ENCODE peak calls at places on chromosomes 3 and 15, in five cellular contexts. One of them, this sample, is unnamed.

GRCh38 chr3:155046935-155047334 is 33.2 kb upstream of the MME start:
- DNase-seq in HepG2: no peak
- DNase-seq in GM12878: no peak
- DNase-seq in K562: no peak
- DNase-seq in WTC11: no peak
- DNase-seq in this sample: no peak

GRCh38 chr3:78754066-78754743 is 1013.6 kb downstream of the ROBO1 start:
- DNase-seq in K562: no peak
- DNase-seq in WTC11: no peak
- DNase-seq in GM12878: no peak
- DNase-seq in HepG2: peak
- DNase-seq in this sample: no peak

GRCh38 chr15:56042982-56043980 is 49.9 kb upstream of the NEDD4 start:
- DNase-seq in K562: no peak
- DNase-seq in GM12878: peak
- DNase-seq in HepG2: peak
- DNase-seq in WTC11: no peak
- DNase-seq in this sample: no peak

GRCh38 chr3:55518451-55518850 is 31.3 kb upstream of the WNT5A start:
- DNase-seq in GM12878: no peak
- DNase-seq in WTC11: no peak
- DNase-seq in HepG2: no peak
- DNase-seq in K562: no peak
- DNase-seq in this sample: no peak

GRCh38 chr3:39933986-39934693 is 124.7 kb downstream of the MYRIP start:
- DNase-seq in HepG2: no peak
- DNase-seq in GM12878: no peak
- DNase-seq in K562: no peak
- DNase-seq in WTC11: no peak
- DNase-seq in this sample: no peak

GRCh38 chr15:70854669-70854976 is 666 bp upstream of the LARP6 start:
- DNase-seq in K562: no peak
- DNase-seq in WTC11: no peak
- DNase-seq in HepG2: no peak
- DNase-seq in GM12878: no peak
- DNase-seq in this sample: peak

GRCh38 chr3:102098130-102098885 is 249.0 kb downstream of the NFKBIZ start:
- DNase-seq in GM12878: no peak
- DNase-seq in HepG2: no peak
- DNase-seq in WTC11: no peak
- DNase-seq in K562: no peak
- DNase-seq in this sample: no peak

GRCh38 chr15:58549780-58550064 is 117.9 kb downstream of the LIPC start:
- DNase-seq in K562: no peak
- DNase-seq in GM12878: no peak
- DNase-seq in WTC11: no peak
- DNase-seq in HepG2: no peak
- DNase-seq in this sample: no peak

GRCh38 chr3:134797080-134797801 is 2.2 kb downstream of the EPHB1 start:
- DNase-seq in K562: no peak
- DNase-seq in GM12878: no peak
- DNase-seq in HepG2: no peak
- DNase-seq in WTC11: peak
- DNase-seq in this sample: no peak

GRCh38 chr3:13595001-13595421 is 46.1 kb downstream of the FBLN2 start:
- DNase-seq in WTC11: no peak
- DNase-seq in GM12878: no peak
- DNase-seq in HepG2: no peak
- DNase-seq in K562: no peak
- DNase-seq in this sample: no peak

GRCh38 chr3:30530084-30530483 is 76.3 kb upstream of the TGFBR2 start:
- DNase-seq in WTC11: no peak
- DNase-seq in HepG2: no peak
- DNase-seq in K562: no peak
- DNase-seq in GM12878: no peak
- DNase-seq in this sample: no peak

GRCh38 chr15:54462511-54462913 is 484.3 kb downstream of the UNC13C start:
- DNase-seq in HepG2: no peak
- DNase-seq in K562: no peak
- DNase-seq in GM12878: no peak
- DNase-seq in WTC11: no peak
- DNase-seq in this sample: no peak

GRCh38 chr15:61299060-61299763 is 70.1 kb upstream of the RORA start:
- DNase-seq in K562: no peak
- DNase-seq in GM12878: no peak
- DNase-seq in HepG2: no peak
- DNase-seq in WTC11: no peak
- DNase-seq in this sample: no peak

GRCh38 chr3:177459397-177459796 is 262.1 kb upstream of the TBL1XR1 start:
- DNase-seq in GM12878: no peak
- DNase-seq in HepG2: no peak
- DNase-seq in K562: no peak
- DNase-seq in WTC11: no peak
- DNase-seq in this sample: no peak

GRCh38 chr3:45958333-45958791 is 15.1 kb downstream of the CXCR6 start:
- DNase-seq in K562: no peak
- DNase-seq in GM12878: no peak
- DNase-seq in WTC11: no peak
- DNase-seq in HepG2: no peak
- DNase-seq in this sample: no peak

GRCh38 chr15:87902772-87903388 is 353.7 kb downstream of the NTRK3 start:
- DNase-seq in GM12878: no peak
- DNase-seq in K562: no peak
- DNase-seq in WTC11: no peak
- DNase-seq in HepG2: no peak
- DNase-seq in this sample: no peak

GRCh38 chr15:70559223-70559823 is 204.0 kb downstream of the UACA start:
- DNase-seq in GM12878: no peak
- DNase-seq in K562: no peak
- DNase-seq in WTC11: no peak
- DNase-seq in HepG2: no peak
- DNase-seq in this sample: no peak

GRCh38 chr3:46999516-47000197 is 20.2 kb downstream of the NBEAL2 start:
- DNase-seq in WTC11: no peak
- DNase-seq in K562: no peak
- DNase-seq in HepG2: no peak
- DNase-seq in GM12878: no peak
- DNase-seq in this sample: no peak

GRCh38 chr15:87671289-87671688 is 585.2 kb downstream of the NTRK3 start:
- DNase-seq in GM12878: no peak
- DNase-seq in K562: peak
- DNase-seq in WTC11: no peak
- DNase-seq in HepG2: no peak
- DNase-seq in this sample: no peak

GRCh38 chr15:63553388-63553791 is 43.8 kb upstream of the FBXL22 start:
- DNase-seq in GM12878: no peak
- DNase-seq in WTC11: no peak
- DNase-seq in HepG2: no peak
- DNase-seq in K562: no peak
- DNase-seq in this sample: no peak

GRCh38 chr15:51135276-51135675 is 40.6 kb upstream of the TNFAIP8L3 start:
- DNase-seq in WTC11: no peak
- DNase-seq in HepG2: no peak
- DNase-seq in GM12878: no peak
- DNase-seq in K562: no peak
- DNase-seq in this sample: no peak

GRCh38 chr3:37668831-37669610 is 192.7 kb upstream of the CTDSPL start:
- DNase-seq in K562: no peak
- DNase-seq in HepG2: no peak
- DNase-seq in GM12878: no peak
- DNase-seq in WTC11: no peak
- DNase-seq in this sample: no peak

GRCh38 chr3:103873897-103874545 is 1439.2 kb downstream of the ZPLD1 start:
- DNase-seq in WTC11: no peak
- DNase-seq in K562: no peak
- DNase-seq in HepG2: no peak
- DNase-seq in GM12878: no peak
- DNase-seq in this sample: no peak

GRCh38 chr3:46350262-46350565 is 3.7 kb upstream of the CCR2 start:
- DNase-seq in HepG2: no peak
- DNase-seq in K562: no peak
- DNase-seq in WTC11: no peak
- DNase-seq in GM12878: no peak
- DNase-seq in this sample: no peak

GRCh38 chr15:92709064-92709463 is 53.5 kb upstream of the FAM174B start:
- DNase-seq in HepG2: no peak
- DNase-seq in GM12878: no peak
- DNase-seq in WTC11: no peak
- DNase-seq in K562: no peak
- DNase-seq in this sample: no peak

GRCh38 chr15:27490867-27491595 is 520.0 kb downstream of the GABRG3 start:
- DNase-seq in WTC11: no peak
- DNase-seq in GM12878: no peak
- DNase-seq in K562: no peak
- DNase-seq in HepG2: no peak
- DNase-seq in this sample: no peak

GRCh38 chr3:169215953-169216352 is 447.6 kb downstream of the MECOM start:
- DNase-seq in HepG2: no peak
- DNase-seq in GM12878: no peak
- DNase-seq in WTC11: no peak
- DNase-seq in K562: no peak
- DNase-seq in this sample: no peak

GRCh38 chr3:169215461-169215860 is 448.1 kb downstream of the MECOM start:
- DNase-seq in K562: no peak
- DNase-seq in GM12878: no peak
- DNase-seq in HepG2: no peak
- DNase-seq in WTC11: no peak
- DNase-seq in this sample: no peak

GRCh38 chr3:169218314-169218983 is 445.1 kb downstream of the MECOM start:
- DNase-seq in K562: peak
- DNase-seq in HepG2: peak
- DNase-seq in WTC11: peak
- DNase-seq in GM12878: no peak
- DNase-seq in this sample: no peak
- TF ChIP-seq ESRRA in K562: no peak
- TF ChIP-seq ESRRA in HepG2: no peak
- TF ChIP-seq ESRRA in WTC11: no peak
- TF ChIP-seq ESRRA in GM12878: no peak
- TF ChIP-seq ESRRA in this sample: no peak

DNA sequence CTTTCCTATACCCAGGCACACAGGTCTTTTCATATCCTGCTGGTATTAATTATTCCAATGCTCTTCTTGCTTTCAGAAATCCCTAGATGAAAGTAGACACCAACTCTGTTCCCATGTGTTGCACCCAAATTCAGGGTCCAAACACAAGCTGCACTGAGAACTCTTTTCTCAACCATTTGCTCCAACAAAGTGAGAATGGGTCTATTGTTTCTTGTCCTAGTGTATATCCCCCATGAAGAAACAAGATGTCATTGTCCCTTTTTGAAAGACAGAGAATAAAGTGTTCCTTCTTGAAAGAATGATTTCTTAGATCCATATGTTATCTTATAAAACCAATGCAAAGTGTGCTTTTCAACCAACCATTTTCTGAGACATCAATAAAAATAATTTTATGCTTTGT is 353.7 kb downstream of the CNTN6 start:
- DNase-seq in K562: no peak
- DNase-seq in GM12878: no peak
- DNase-seq in WTC11: no peak
- DNase-seq in HepG2: no peak
- DNase-seq in this sample: no peak
- TF ChIP-seq ESRRA in K562: no peak
- TF ChIP-seq ESRRA in GM12878: no peak
- TF ChIP-seq ESRRA in WTC11: no peak
- TF ChIP-seq ESRRA in HepG2: no peak
- TF ChIP-seq ESRRA in this sample: no peak

GRCh38 chr3:171365489-171365888 is 94.7 kb downstream of the TNIK start:
- DNase-seq in WTC11: no peak
- DNase-seq in GM12878: no peak
- DNase-seq in HepG2: no peak
- DNase-seq in K562: no peak
- DNase-seq in this sample: no peak
- TF ChIP-seq ESRRA in WTC11: no peak
- TF ChIP-seq ESRRA in GM12878: no peak
- TF ChIP-seq ESRRA in HepG2: no peak
- TF ChIP-seq ESRRA in K562: no peak
- TF ChIP-seq ESRRA in this sample: no peak

GRCh38 chr3:127102587-127102986 is 90.3 kb upstream of the PRR23E start:
- DNase-seq in HepG2: no peak
- DNase-seq in GM12878: no peak
- DNase-seq in WTC11: no peak
- DNase-seq in K562: no peak
- DNase-seq in this sample: no peak
- TF ChIP-seq ESRRA in HepG2: no peak
- TF ChIP-seq ESRRA in GM12878: no peak
- TF ChIP-seq ESRRA in WTC11: no peak
- TF ChIP-seq ESRRA in K562: no peak
- TF ChIP-seq ESRRA in this sample: no peak

GRCh38 chr3:188780188-188781147 is 391.3 kb upstream of the TPRG1 start:
- DNase-seq in WTC11: no peak
- DNase-seq in HepG2: peak
- DNase-seq in K562: no peak
- DNase-seq in GM12878: no peak
- DNase-seq in this sample: no peak
- TF ChIP-seq ESRRA in WTC11: no peak
- TF ChIP-seq ESRRA in HepG2: no peak
- TF ChIP-seq ESRRA in K562: no peak
- TF ChIP-seq ESRRA in GM12878: no peak
- TF ChIP-seq ESRRA in this sample: no peak

DNA sequence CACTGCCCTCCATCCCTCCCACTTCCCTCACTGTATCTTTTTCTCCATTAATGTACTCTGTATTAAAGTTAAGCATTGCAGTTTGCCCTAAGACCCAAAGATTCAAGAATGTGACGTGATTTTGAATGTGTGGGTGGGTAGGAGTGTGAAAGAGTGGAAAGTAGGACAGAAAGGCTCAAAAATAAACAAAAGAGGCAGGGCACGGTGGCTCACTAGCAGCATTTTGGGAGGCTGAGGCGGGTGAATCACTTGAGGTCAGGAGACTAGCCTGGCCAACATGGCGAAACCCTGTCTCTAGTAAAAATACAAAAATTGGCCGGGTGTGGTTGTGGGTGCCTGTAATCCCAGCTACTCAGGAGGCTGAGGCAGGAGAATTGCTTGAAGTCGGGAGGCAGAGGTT is 18.4 kb downstream of the TFRC start:
- DNase-seq in WTC11: no peak
- DNase-seq in K562: no peak
- DNase-seq in GM12878: no peak
- DNase-seq in HepG2: no peak
- DNase-seq in this sample: no peak
- TF ChIP-seq ESRRA in WTC11: no peak
- TF ChIP-seq ESRRA in K562: no peak
- TF ChIP-seq ESRRA in GM12878: no peak
- TF ChIP-seq ESRRA in HepG2: no peak
- TF ChIP-seq ESRRA in this sample: no peak